ENCODE peak calls at places on chromosomes 11 and 22, in nine cellular contexts. One of them, this sample, is unnamed.

GRCh38 chr11:107044503-107044902 is 26.2 kb upstream of the GUCY1A2 start:
- DNase-seq in lower lobe of right lung: no peak
- DNase-seq in endothelial cell: no peak
- DNase-seq in mucosa of gallbladder: no peak
- DNase-seq in AML-193: no peak
- DNase-seq in putamen: no peak
- DNase-seq in T-helper 1 cell: no peak
- DNase-seq in lower leg skin: no peak
- DNase-seq in stimulated activated CD8-positive, alpha-beta memory T cell treated with anti-CD3 and anti-CD28 coated beads, Interleukin-7, amount 100 ng/mL, for 48 hours: no peak
- DNase-seq in this sample: no peak

GRCh38 chr11:12285811-12286222 is 91.6 kb upstream of the PARVA start:
- DNase-seq in lower leg skin: peak; percentile 74
- DNase-seq in lower lobe of right lung: no peak
- DNase-seq in AML-193: no peak
- DNase-seq in mucosa of gallbladder: no peak
- DNase-seq in stimulated activated CD8-positive, alpha-beta memory T cell treated with anti-CD3 and anti-CD28 coated beads, Interleukin-7, amount 100 ng/mL, for 48 hours: no peak
- DNase-seq in T-helper 1 cell: no peak
- DNase-seq in putamen: no peak
- DNase-seq in endothelial cell: no peak
- DNase-seq in this sample: no peak

GRCh38 chr22:39994046-39994565 is 648 bp upstream of the FAM83F start:
- DNase-seq in AML-193: no peak
- DNase-seq in mucosa of gallbladder: no peak
- DNase-seq in endothelial cell: no peak
- DNase-seq in putamen: no peak
- DNase-seq in stimulated activated CD8-positive, alpha-beta memory T cell treated with anti-CD3 and anti-CD28 coated beads, Interleukin-7, amount 100 ng/mL, for 48 hours: no peak
- DNase-seq in T-helper 1 cell: peak; percentile 23
- DNase-seq in lower lobe of right lung: no peak
- DNase-seq in lower leg skin: no peak
- DNase-seq in this sample: no peak

GRCh38 chr11:116885951-116886629 is 48.7 kb upstream of the APOA1 start:
- DNase-seq in AML-193: no peak
- DNase-seq in T-helper 1 cell: no peak
- DNase-seq in putamen: no peak
- DNase-seq in lower lobe of right lung: no peak
- DNase-seq in endothelial cell: no peak
- DNase-seq in stimulated activated CD8-positive, alpha-beta memory T cell treated with anti-CD3 and anti-CD28 coated beads, Interleukin-7, amount 100 ng/mL, for 48 hours: no peak
- DNase-seq in lower leg skin: no peak
- DNase-seq in mucosa of gallbladder: peak; percentile 20
- DNase-seq in this sample: no peak

GRCh38 chr22:44531487-44531886 is 33.5 kb upstream of the RTL6 start:
- DNase-seq in endothelial cell: no peak
- DNase-seq in putamen: no peak
- DNase-seq in T-helper 1 cell: no peak
- DNase-seq in mucosa of gallbladder: no peak
- DNase-seq in lower leg skin: peak; percentile 1
- DNase-seq in AML-193: no peak
- DNase-seq in lower lobe of right lung: no peak
- DNase-seq in stimulated activated CD8-positive, alpha-beta memory T cell treated with anti-CD3 and anti-CD28 coated beads, Interleukin-7, amount 100 ng/mL, for 48 hours: no peak
- DNase-seq in this sample: no peak

GRCh38 chr22:48434156-48434867 is 1393.4 kb downstream of the BRD1 start:
- DNase-seq in lower lobe of right lung: no peak
- DNase-seq in endothelial cell: no peak
- DNase-seq in lower leg skin: no peak
- DNase-seq in AML-193: no peak
- DNase-seq in stimulated activated CD8-positive, alpha-beta memory T cell treated with anti-CD3 and anti-CD28 coated beads, Interleukin-7, amount 100 ng/mL, for 48 hours: no peak
- DNase-seq in mucosa of gallbladder: no peak
- DNase-seq in T-helper 1 cell: no peak
- DNase-seq in putamen: no peak
- DNase-seq in this sample: no peak

GRCh38 chr11:121031167-121031566 is 7.3 kb downstream of the TBCEL start:
- DNase-seq in mucosa of gallbladder: no peak
- DNase-seq in putamen: no peak
- DNase-seq in AML-193: no peak
- DNase-seq in endothelial cell: no peak
- DNase-seq in stimulated activated CD8-positive, alpha-beta memory T cell treated with anti-CD3 and anti-CD28 coated beads, Interleukin-7, amount 100 ng/mL, for 48 hours: no peak
- DNase-seq in T-helper 1 cell: no peak
- DNase-seq in lower lobe of right lung: no peak
- DNase-seq in lower leg skin: no peak
- DNase-seq in this sample: no peak

GRCh38 chr11:17352925-17353227 is 1.3 kb downstream of the NCR3LG1 start:
- DNase-seq in mucosa of gallbladder: peak; percentile 26
- DNase-seq in AML-193: no peak
- DNase-seq in lower leg skin: peak; percentile 85
- DNase-seq in stimulated activated CD8-positive, alpha-beta memory T cell treated with anti-CD3 and anti-CD28 coated beads, Interleukin-7, amount 100 ng/mL, for 48 hours: no peak
- DNase-seq in T-helper 1 cell: peak; percentile 18
- DNase-seq in putamen: peak; percentile 34
- DNase-seq in endothelial cell: peak; percentile 11
- DNase-seq in lower lobe of right lung: peak; percentile 67
- DNase-seq in this sample: peak; percentile 81

GRCh38 chr11:19951558-19952083 is 208.7 kb downstream of the DBX1 start:
- DNase-seq in putamen: peak; percentile 59
- DNase-seq in T-helper 1 cell: no peak
- DNase-seq in endothelial cell: peak; percentile 27
- DNase-seq in lower lobe of right lung: no peak
- DNase-seq in mucosa of gallbladder: no peak
- DNase-seq in lower leg skin: no peak
- DNase-seq in AML-193: peak; percentile 8
- DNase-seq in stimulated activated CD8-positive, alpha-beta memory T cell treated with anti-CD3 and anti-CD28 coated beads, Interleukin-7, amount 100 ng/mL, for 48 hours: no peak
- DNase-seq in this sample: no peak

GRCh38 chr11:78535920-78536319 is 38.7 kb downstream of the NARS2 start:
- DNase-seq in endothelial cell: no peak
- DNase-seq in T-helper 1 cell: no peak
- DNase-seq in lower lobe of right lung: no peak
- DNase-seq in lower leg skin: no peak
- DNase-seq in AML-193: no peak
- DNase-seq in stimulated activated CD8-positive, alpha-beta memory T cell treated with anti-CD3 and anti-CD28 coated beads, Interleukin-7, amount 100 ng/mL, for 48 hours: no peak
- DNase-seq in putamen: no peak
- DNase-seq in mucosa of gallbladder: no peak
- DNase-seq in this sample: no peak

GRCh38 chr11:27293500-27294417 is 69.3 kb downstream of the CCDC34 start:
- DNase-seq in lower lobe of right lung: no peak
- DNase-seq in lower leg skin: no peak
- DNase-seq in T-helper 1 cell: no peak
- DNase-seq in AML-193: no peak
- DNase-seq in endothelial cell: no peak
- DNase-seq in mucosa of gallbladder: no peak
- DNase-seq in stimulated activated CD8-positive, alpha-beta memory T cell treated with anti-CD3 and anti-CD28 coated beads, Interleukin-7, amount 100 ng/mL, for 48 hours: no peak
- DNase-seq in putamen: no peak
- DNase-seq in this sample: no peak

GRCh38 chr11:64518928-64519327 is 72.1 kb upstream of the SLC22A12 start:
- DNase-seq in AML-193: no peak
- DNase-seq in endothelial cell: no peak
- DNase-seq in stimulated activated CD8-positive, alpha-beta memory T cell treated with anti-CD3 and anti-CD28 coated beads, Interleukin-7, amount 100 ng/mL, for 48 hours: no peak
- DNase-seq in lower leg skin: no peak
- DNase-seq in putamen: no peak
- DNase-seq in lower lobe of right lung: no peak
- DNase-seq in T-helper 1 cell: no peak
- DNase-seq in mucosa of gallbladder: no peak
- DNase-seq in this sample: no peak

GRCh38 chr11:8705171-8705570 is 22.6 kb downstream of the RPL27A start:
- DNase-seq in lower lobe of right lung: peak; percentile 71
- DNase-seq in T-helper 1 cell: no peak
- DNase-seq in mucosa of gallbladder: no peak
- DNase-seq in lower leg skin: no peak
- DNase-seq in endothelial cell: no peak
- DNase-seq in stimulated activated CD8-positive, alpha-beta memory T cell treated with anti-CD3 and anti-CD28 coated beads, Interleukin-7, amount 100 ng/mL, for 48 hours: no peak
- DNase-seq in AML-193: no peak
- DNase-seq in putamen: no peak
- DNase-seq in this sample: no peak

GRCh38 chr11:116510886-116511650 is 261.7 kb downstream of the BUD13 start:
- DNase-seq in T-helper 1 cell: no peak
- DNase-seq in stimulated activated CD8-positive, alpha-beta memory T cell treated with anti-CD3 and anti-CD28 coated beads, Interleukin-7, amount 100 ng/mL, for 48 hours: no peak
- DNase-seq in lower lobe of right lung: no peak
- DNase-seq in lower leg skin: peak; percentile 60
- DNase-seq in endothelial cell: no peak
- DNase-seq in AML-193: no peak
- DNase-seq in mucosa of gallbladder: no peak
- DNase-seq in putamen: no peak
- DNase-seq in this sample: peak; percentile 28

GRCh38 chr11:6203327-6203726 is 2.0 kb upstream of the C11orf42 start:
- DNase-seq in lower lobe of right lung: no peak
- DNase-seq in mucosa of gallbladder: no peak
- DNase-seq in stimulated activated CD8-positive, alpha-beta memory T cell treated with anti-CD3 and anti-CD28 coated beads, Interleukin-7, amount 100 ng/mL, for 48 hours: no peak
- DNase-seq in AML-193: no peak
- DNase-seq in lower leg skin: no peak
- DNase-seq in putamen: no peak
- DNase-seq in T-helper 1 cell: no peak
- DNase-seq in endothelial cell: no peak
- DNase-seq in this sample: no peak

GRCh38 chr11:3201112-3201581 is 17.5 kb downstream of the MRGPRG start:
- DNase-seq in stimulated activated CD8-positive, alpha-beta memory T cell treated with anti-CD3 and anti-CD28 coated beads, Interleukin-7, amount 100 ng/mL, for 48 hours: no peak
- DNase-seq in lower leg skin: peak; percentile 75
- DNase-seq in mucosa of gallbladder: no peak
- DNase-seq in endothelial cell: no peak
- DNase-seq in AML-193: no peak
- DNase-seq in lower lobe of right lung: no peak
- DNase-seq in putamen: no peak
- DNase-seq in T-helper 1 cell: no peak
- DNase-seq in this sample: no peak

GRCh38 chr11:7348432-7349298 is 97.0 kb downstream of the SYT9 start:
- DNase-seq in endothelial cell: no peak
- DNase-seq in putamen: no peak
- DNase-seq in stimulated activated CD8-positive, alpha-beta memory T cell treated with anti-CD3 and anti-CD28 coated beads, Interleukin-7, amount 100 ng/mL, for 48 hours: no peak
- DNase-seq in T-helper 1 cell: no peak
- DNase-seq in AML-193: no peak
- DNase-seq in lower lobe of right lung: no peak
- DNase-seq in mucosa of gallbladder: no peak
- DNase-seq in lower leg skin: no peak
- DNase-seq in this sample: peak; percentile 10

GRCh38 chr11:86713552-86713951 is 41.1 kb upstream of the ME3 start:
- DNase-seq in endothelial cell: no peak
- DNase-seq in AML-193: no peak
- DNase-seq in lower leg skin: no peak
- DNase-seq in putamen: no peak
- DNase-seq in lower lobe of right lung: no peak
- DNase-seq in T-helper 1 cell: no peak
- DNase-seq in mucosa of gallbladder: no peak
- DNase-seq in stimulated activated CD8-positive, alpha-beta memory T cell treated with anti-CD3 and anti-CD28 coated beads, Interleukin-7, amount 100 ng/mL, for 48 hours: no peak
- DNase-seq in this sample: no peak

GRCh38 chr22:50548046-50548912 is 2.6 kb downstream of the KLHDC7B start:
- DNase-seq in putamen: no peak
- DNase-seq in stimulated activated CD8-positive, alpha-beta memory T cell treated with anti-CD3 and anti-CD28 coated beads, Interleukin-7, amount 100 ng/mL, for 48 hours: no peak
- DNase-seq in lower lobe of right lung: peak; percentile 58
- DNase-seq in T-helper 1 cell: peak; percentile 57
- DNase-seq in mucosa of gallbladder: no peak
- DNase-seq in lower leg skin: no peak
- DNase-seq in endothelial cell: no peak
- DNase-seq in AML-193: no peak
- DNase-seq in this sample: no peak

GRCh38 chr11:119375629-119376196 is 5.8 kb downstream of the USP2 start:
- DNase-seq in mucosa of gallbladder: peak; percentile 81
- DNase-seq in endothelial cell: no peak
- DNase-seq in AML-193: no peak
- DNase-seq in T-helper 1 cell: no peak
- DNase-seq in stimulated activated CD8-positive, alpha-beta memory T cell treated with anti-CD3 and anti-CD28 coated beads, Interleukin-7, amount 100 ng/mL, for 48 hours: no peak
- DNase-seq in putamen: peak; percentile 92
- DNase-seq in lower lobe of right lung: no peak
- DNase-seq in lower leg skin: peak; percentile 89
- DNase-seq in this sample: no peak

GRCh38 chr11:56706486-56706885 is 7.6 kb downstream of the OR9G1 start:
- DNase-seq in mucosa of gallbladder: no peak
- DNase-seq in T-helper 1 cell: no peak
- DNase-seq in stimulated activated CD8-positive, alpha-beta memory T cell treated with anti-CD3 and anti-CD28 coated beads, Interleukin-7, amount 100 ng/mL, for 48 hours: no peak
- DNase-seq in AML-193: no peak
- DNase-seq in endothelial cell: no peak
- DNase-seq in lower lobe of right lung: no peak
- DNase-seq in lower leg skin: no peak
- DNase-seq in putamen: no peak
- DNase-seq in this sample: no peak

GRCh38 chr11:86513138-86513537 is 138.5 kb downstream of the CCDC81 start:
- DNase-seq in mucosa of gallbladder: no peak
- DNase-seq in stimulated activated CD8-positive, alpha-beta memory T cell treated with anti-CD3 and anti-CD28 coated beads, Interleukin-7, amount 100 ng/mL, for 48 hours: no peak
- DNase-seq in lower lobe of right lung: no peak
- DNase-seq in lower leg skin: no peak
- DNase-seq in T-helper 1 cell: no peak
- DNase-seq in AML-193: no peak
- DNase-seq in putamen: no peak
- DNase-seq in endothelial cell: no peak
- DNase-seq in this sample: no peak

GRCh38 chr22:45226681-45227186 is 14.0 kb downstream of the KIAA0930 start:
- DNase-seq in AML-193: peak; percentile 93
- DNase-seq in putamen: no peak
- DNase-seq in T-helper 1 cell: no peak
- DNase-seq in mucosa of gallbladder: peak; percentile 59
- DNase-seq in lower lobe of right lung: peak; percentile 85
- DNase-seq in stimulated activated CD8-positive, alpha-beta memory T cell treated with anti-CD3 and anti-CD28 coated beads, Interleukin-7, amount 100 ng/mL, for 48 hours: no peak
- DNase-seq in lower leg skin: peak; percentile 92
- DNase-seq in endothelial cell: no peak
- DNase-seq in this sample: peak; percentile 68

GRCh38 chr11:114040706-114041211 is 18.8 kb upstream of the ZBTB16 start:
- DNase-seq in endothelial cell: no peak
- DNase-seq in stimulated activated CD8-positive, alpha-beta memory T cell treated with anti-CD3 and anti-CD28 coated beads, Interleukin-7, amount 100 ng/mL, for 48 hours: no peak
- DNase-seq in lower lobe of right lung: no peak
- DNase-seq in mucosa of gallbladder: no peak
- DNase-seq in lower leg skin: no peak
- DNase-seq in T-helper 1 cell: no peak
- DNase-seq in putamen: no peak
- DNase-seq in AML-193: no peak
- DNase-seq in this sample: no peak

GRCh38 chr11:134815404-134815803 is 403.4 kb upstream of the B3GAT1 start:
- DNase-seq in T-helper 1 cell: no peak
- DNase-seq in lower lobe of right lung: no peak
- DNase-seq in stimulated activated CD8-positive, alpha-beta memory T cell treated with anti-CD3 and anti-CD28 coated beads, Interleukin-7, amount 100 ng/mL, for 48 hours: no peak
- DNase-seq in mucosa of gallbladder: no peak
- DNase-seq in endothelial cell: no peak
- DNase-seq in AML-193: no peak
- DNase-seq in putamen: no peak
- DNase-seq in lower leg skin: no peak
- DNase-seq in this sample: no peak

GRCh38 chr11:45662096-45662664 is 3.2 kb downstream of the CHST1 start:
- DNase-seq in mucosa of gallbladder: no peak
- DNase-seq in T-helper 1 cell: no peak
- DNase-seq in putamen: no peak
- DNase-seq in stimulated activated CD8-positive, alpha-beta memory T cell treated with anti-CD3 and anti-CD28 coated beads, Interleukin-7, amount 100 ng/mL, for 48 hours: no peak
- DNase-seq in AML-193: no peak
- DNase-seq in lower leg skin: no peak
- DNase-seq in endothelial cell: no peak
- DNase-seq in lower lobe of right lung: no peak
- DNase-seq in this sample: no peak

GRCh38 chr11:113001709-113002108 is 40.5 kb downstream of the NCAM1 start:
- DNase-seq in putamen: no peak
- DNase-seq in lower lobe of right lung: no peak
- DNase-seq in AML-193: no peak
- DNase-seq in lower leg skin: no peak
- DNase-seq in T-helper 1 cell: no peak
- DNase-seq in endothelial cell: no peak
- DNase-seq in mucosa of gallbladder: no peak
- DNase-seq in stimulated activated CD8-positive, alpha-beta memory T cell treated with anti-CD3 and anti-CD28 coated beads, Interleukin-7, amount 100 ng/mL, for 48 hours: no peak
- DNase-seq in this sample: no peak

GRCh38 chr22:49368221-49368975 is 459.3 kb downstream of the BRD1 start:
- DNase-seq in stimulated activated CD8-positive, alpha-beta memory T cell treated with anti-CD3 and anti-CD28 coated beads, Interleukin-7, amount 100 ng/mL, for 48 hours: no peak
- DNase-seq in mucosa of gallbladder: peak; percentile 9
- DNase-seq in putamen: no peak
- DNase-seq in lower lobe of right lung: peak; percentile 26
- DNase-seq in AML-193: no peak
- DNase-seq in T-helper 1 cell: no peak
- DNase-seq in lower leg skin: peak; percentile 76
- DNase-seq in endothelial cell: peak; percentile 1
- DNase-seq in this sample: no peak

GRCh38 chr22:40235418-40235817 is 57.7 kb downstream of the TNRC6B start:
- DNase-seq in lower lobe of right lung: no peak
- DNase-seq in mucosa of gallbladder: no peak
- DNase-seq in lower leg skin: no peak
- DNase-seq in T-helper 1 cell: no peak
- DNase-seq in putamen: no peak
- DNase-seq in endothelial cell: no peak
- DNase-seq in stimulated activated CD8-positive, alpha-beta memory T cell treated with anti-CD3 and anti-CD28 coated beads, Interleukin-7, amount 100 ng/mL, for 48 hours: no peak
- DNase-seq in AML-193: no peak
- DNase-seq in this sample: no peak

GRCh38 chr22:27585141-27585540 is 216.4 kb downstream of the MN1 start:
- DNase-seq in lower lobe of right lung: no peak
- DNase-seq in T-helper 1 cell: no peak
- DNase-seq in mucosa of gallbladder: no peak
- DNase-seq in lower leg skin: no peak
- DNase-seq in endothelial cell: no peak
- DNase-seq in AML-193: no peak
- DNase-seq in stimulated activated CD8-positive, alpha-beta memory T cell treated with anti-CD3 and anti-CD28 coated beads, Interleukin-7, amount 100 ng/mL, for 48 hours: no peak
- DNase-seq in putamen: no peak
- DNase-seq in this sample: no peak

This sample was measured in upper lobe of left lung.